ENCODE peak calls at places on chromosome 3, in five cellular contexts. R is K562, E is left ventricle myocardium inferior, L is neuronal stem cell, B is AG04450. N is an unnamed sample. For H3K27me3, the result is how much of the 10 kb centered on the place peaks cover.

GRCh38 chr3:132180337-132180791 is 136.8 kb upstream of the ACP3 start:
- DNase-seq in R (peak), E (no peak), L (peak), B (peak), N (no peak)

GRCh38 chr3:112120485-112120836 is 12.6 kb downstream of the GCSAM start:
- DNase-seq in R (no peak), E (no peak), L (no peak), B (no peak), N (no peak)

GRCh38 chr3:66404246-66404645 is 96.6 kb downstream of the LRIG1 start:
- DNase-seq in R (no peak), E (no peak), L (no peak), B (no peak), N (no peak)

GRCh38 chr3:165491487-165491886 is 295.3 kb upstream of the SLITRK3 start:
- DNase-seq in R (no peak), E (no peak), L (no peak), B (peak), N (no peak)

GRCh38 chr3:192795021-192795420 is 67.7 kb upstream of the FGF12 start:
- DNase-seq in R (no peak), E (no peak), L (no peak), B (no peak), N (no peak)

GRCh38 chr3:43957553-43957952 is 266.8 kb downstream of the ABHD5 start:
- DNase-seq in R (no peak), E (no peak), L (no peak), B (no peak), N (no peak)

GRCh38 chr3:25557641-25558040 is 107.1 kb downstream of the TOP2B start:
- DNase-seq in R (no peak), E (no peak), L (no peak), B (no peak), N (no peak)

GRCh38 chr3:110381992-110382391 is 689.6 kb upstream of the NECTIN3 start:
- DNase-seq in R (no peak), E (no peak), L (no peak), B (no peak), N (no peak)

GRCh38 chr3:39237012-39237411 is 42.8 kb downstream of the CX3CR1 start:
- DNase-seq in R (no peak), E (no peak), L (no peak), B (no peak), N (no peak)

GRCh38 chr3:39241502-39241901 is 38.3 kb downstream of the CX3CR1 start:
- DNase-seq in R (no peak), E (no peak), L (no peak), B (no peak), N (no peak)
- H3K27me3 ChIP-seq in R (under half), E (under half), L (under half), B (under half), N (under half)

GRCh38 chr3:12751548-12751947 is 7.5 kb downstream of the TMEM40 start:
- DNase-seq in R (no peak), E (no peak), L (no peak), B (no peak), N (no peak)

GRCh38 chr3:12752803-12753202 is 6.3 kb downstream of the TMEM40 start:
- DNase-seq in R (no peak), E (no peak), L (no peak), B (no peak), N (no peak)

GRCh38 chr3:12752111-12752510 is 6.9 kb downstream of the TMEM40 start:
- DNase-seq in R (no peak), E (no peak), L (no peak), B (no peak), N (no peak)

GRCh38 chr3:12750223-12750622 is 8.8 kb downstream of the TMEM40 start:
- DNase-seq in R (no peak), E (peak), L (no peak), B (peak), N (no peak)

GRCh38 chr3:12750658-12751071 is 8.4 kb downstream of the TMEM40 start:
- DNase-seq in R (no peak), E (no peak), L (no peak), B (no peak), N (no peak)
- H3K27ac ChIP-seq in R (no peak), E (peak), L (no peak), B (peak), N (no peak)

GRCh38 chr3:114127517-114127916 is 51.3 kb downstream of the DRD3 start:
- DNase-seq in R (no peak), E (no peak), L (no peak), B (no peak), N (no peak)
- H3K27me3 ChIP-seq in R (under half), E (under half), L (under half), B (under half), N (under half)

GRCh38 chr3:52225452-52226228 is at the start of gene TLR9:
- DNase-seq in R (no peak), E (no peak), L (no peak), B (no peak), N (no peak)
- H3K27ac ChIP-seq in R (no peak), E (no peak), L (no peak), B (no peak), N (peak)

GRCh38 chr3:27714692-27715453 is 7.2 kb downstream of the EOMES start:
- DNase-seq in R (no peak), E (no peak), L (no peak), B (no peak), N (no peak)

GRCh38 chr3:27715863-27716262 is 6.3 kb downstream of the EOMES start:
- DNase-seq in R (no peak), E (no peak), L (no peak), B (no peak), N (no peak)

GRCh38 chr3:27715454-27715806 is 6.7 kb downstream of the EOMES start:
- DNase-seq in R (no peak), E (no peak), L (no peak), B (no peak), N (no peak)

GRCh38 chr3:27717200-27717852 is 4.8 kb downstream of the EOMES start:
- DNase-seq in R (no peak), E (no peak), L (no peak), B (no peak), N (no peak)

DNA sequence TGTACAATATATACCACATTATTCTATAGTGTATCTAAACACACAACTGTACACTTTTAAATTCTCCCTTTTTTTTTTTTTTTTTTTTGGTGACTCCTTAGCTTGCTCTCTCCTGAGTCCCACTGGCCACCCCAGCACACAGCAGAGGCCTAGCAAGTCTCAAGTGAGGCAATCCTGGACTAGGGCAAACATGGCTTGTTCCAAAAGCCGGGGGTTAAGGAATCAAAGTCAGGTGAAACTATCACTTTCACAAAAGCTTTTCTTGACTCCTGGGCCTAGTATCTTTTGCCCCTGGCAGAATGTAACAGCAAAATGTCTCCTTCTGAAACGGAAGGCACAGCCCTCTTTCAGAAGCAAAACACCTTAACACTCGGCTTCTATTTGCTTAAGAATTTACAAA is 5.8 kb downstream of the EOMES start:
- DNase-seq in R (no peak), E (no peak), L (no peak), B (no peak), N (no peak)
- H3K27me3 ChIP-seq in R (under half), E (half or more), L (under half), B (half or more), N (under half)

GRCh38 chr3:4978966-4979400 is 254 bp upstream of the BHLHE40 start:
- DNase-seq in R (peak), E (peak), L (no peak), B (peak), N (peak)

GRCh38 chr3:4977001-4977888 is 2.0 kb upstream of the BHLHE40 start:
- DNase-seq in R (peak), E (peak), L (no peak), B (no peak), N (peak)

GRCh38 chr3:4978259-4978965 is 825 bp upstream of the BHLHE40 start:
- DNase-seq in R (peak), E (peak), L (no peak), B (peak), N (peak)

GRCh38 chr3:4979401-4980228 is at the start of gene BHLHE40:
- DNase-seq in R (no peak), E (peak), L (no peak), B (no peak), N (no peak)

DNA sequence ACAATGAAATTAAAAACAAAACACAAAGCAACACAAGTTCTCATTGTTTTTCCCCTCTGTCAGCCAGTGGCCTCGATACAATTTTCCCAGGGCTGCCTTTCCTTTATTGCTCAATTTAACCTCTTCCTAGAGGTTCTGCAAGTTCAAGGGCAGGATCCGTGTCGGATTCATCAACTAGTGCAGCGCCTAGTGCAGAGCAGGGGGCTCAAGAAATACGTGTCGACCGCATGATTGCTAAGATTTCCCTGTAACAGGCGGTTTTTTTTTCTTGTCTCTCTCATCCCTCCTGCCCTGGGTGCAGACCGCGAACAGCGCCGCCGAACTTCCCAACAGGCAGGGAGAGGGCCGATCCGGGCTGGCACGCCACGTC is 1.4 kb upstream of the BHLHE40 start:
- DNase-seq in R (no peak), E (no peak), L (no peak), B (no peak), N (peak)
- H3K27ac ChIP-seq in R (peak), E (peak), L (no peak), B (peak), N (peak)

DNA sequence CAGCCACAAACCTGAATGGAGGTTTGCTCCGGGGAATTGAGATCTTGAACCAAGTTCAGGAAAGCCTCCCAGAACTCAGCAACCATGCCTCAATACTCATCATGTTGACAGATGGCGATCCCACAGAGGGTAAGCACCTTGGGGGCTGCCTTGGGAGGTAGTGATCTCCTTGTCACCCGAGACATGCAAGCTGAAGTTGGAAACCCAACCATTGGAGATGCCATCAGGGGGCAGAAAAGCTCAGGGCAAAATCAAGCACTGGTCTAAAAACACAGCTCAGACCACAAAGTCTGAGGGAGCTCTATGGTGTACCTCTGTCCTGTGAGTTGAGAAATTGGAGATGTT is 5.8 kb downstream of the ITIH1 start:
- DNase-seq in R (no peak), E (no peak), L (no peak), B (no peak), N (no peak)
- H3K27me3 ChIP-seq in R (under half), E (under half), L (under half), B (under half), N (under half)

N was measured in CD4-positive, alpha-beta T cell.